ENCODE peak calls at places on chromosome X, in seven cellular contexts. K is upper lobe of right lung, W is right atrium auricular region, Y is mammary epithelial cell, I is kidney epithelial cell, N is endodermal cell, M is tibial nerve. V is an unnamed sample. For H3K27me3, the result is how much of the 10 kb centered on the place peaks cover.

GRCh38 chrX:107447642-107448041 is 1.8 kb upstream of the FRMPD3 start:
- DNase-seq in N (no peak), Y (no peak), W (no peak), K (no peak), I (no peak), M (no peak), V (no peak)

GRCh38 chrX:121307441-121307840 is 260.0 kb downstream of the GLUD2 start:
- DNase-seq in N (no peak), M (no peak), W (no peak), K (no peak), Y (no peak), I (no peak), V (no peak)

GRCh38 chrX:17737707-17738001 is 361 bp downstream of the SCML1 start:
- DNase-seq in W (no peak), I (no peak), Y (no peak), K (no peak), M (no peak), N (no peak), V (no peak)

GRCh38 chrX:24113161-24113560 is 36.4 kb upstream of the ZFX start:
- DNase-seq in M (no peak), Y (no peak), W (no peak), I (no peak), K (no peak), N (no peak), V (no peak)

GRCh38 chrX:80808854-80809493 is 703 bp downstream of the BRWD3 start:
- DNase-seq in I (no peak), M (peak), N (peak), Y (peak), K (peak), W (no peak), V (peak)

GRCh38 chrX:31603411-31604120 is 531.7 kb upstream of the FTHL17 start:
- DNase-seq in Y (no peak), M (no peak), K (no peak), I (no peak), W (no peak), N (no peak), V (no peak)

GRCh38 chrX:19964017-19964710 is 26.7 kb downstream of the BCLAF3 start:
- DNase-seq in W (no peak), M (no peak), K (no peak), I (no peak), N (no peak), Y (peak), V (peak)

GRCh38 chrX:103310592-103311400 is at the start of gene BEX2:
- DNase-seq in M (peak), I (peak), W (no peak), K (peak), N (peak), Y (peak), V (peak)

GRCh38 chrX:12370444-12371089 is 232.3 kb downstream of the FRMPD4 start:
- DNase-seq in Y (no peak), M (no peak), K (no peak), I (no peak), N (no peak), W (no peak), V (no peak)

GRCh38 chrX:96372313-96373046 is 312.2 kb upstream of the DIAPH2 start:
- DNase-seq in N (peak), M (no peak), W (no peak), I (no peak), K (no peak), Y (peak), V (peak)

GRCh38 chrX:150763810-150764209 is 70.6 kb downstream of the MTMR1 start:
- DNase-seq in Y (no peak), I (no peak), N (peak), M (no peak), W (peak), K (no peak), V (peak)

GRCh38 chrX:137565921-137566745 is at the start of gene ZIC3:
- DNase-seq in M (peak), I (peak), Y (no peak), K (peak), N (peak), W (no peak), V (peak)

GRCh38 chrX:2647627-2648026 is 43.5 kb upstream of the CD99 start:
- DNase-seq in M (no peak), I (no peak), N (no peak), K (no peak), W (no peak), Y (no peak), V (no peak)

GRCh38 chrX:40449396-40449795 is 131.4 kb upstream of the ATP6AP2 start:
- DNase-seq in W (no peak), Y (peak), I (no peak), K (no peak), N (no peak), M (no peak), V (peak)

GRCh38 chrX:132948648-132949260 is 9.7 kb downstream of the HS6ST2 start:
- DNase-seq in W (no peak), N (peak), Y (no peak), K (no peak), I (no peak), M (no peak), V (no peak)

GRCh38 chrX:102154900-102155805 is 624 bp downstream of the BEX5 start:
- DNase-seq in M (no peak), I (no peak), W (no peak), N (no peak), Y (no peak), K (no peak), V (peak)

GRCh38 chrX:149527705-149528104 is 13.1 kb upstream of the EOLA1 start:
- DNase-seq in Y (no peak), M (no peak), K (no peak), W (no peak), N (peak), I (no peak), V (peak)

GRCh38 chrX:103187953-103188475 is 26.9 kb upstream of the BEX4 start:
- DNase-seq in N (no peak), Y (peak), M (no peak), K (no peak), W (no peak), I (no peak), V (peak)

GRCh38 chrX:131032646-131033230 is 25.4 kb upstream of the ARHGAP36 start:
- DNase-seq in K (no peak), M (no peak), I (no peak), W (no peak), N (no peak), Y (no peak), V (no peak)

GRCh38 chrX:22203186-22203585 is 69.5 kb upstream of the CBLL2 start:
- DNase-seq in W (no peak), I (no peak), M (no peak), N (no peak), K (no peak), Y (no peak), V (no peak)

GRCh38 chrX:9279271-9279596 is 185.6 kb upstream of the TBL1X start:
- DNase-seq in W (no peak), I (no peak), M (no peak), N (no peak), K (no peak), Y (no peak), V (no peak)

GRCh38 chrX:150507251-150507856 is 61.1 kb upstream of the MTM1 start:
- DNase-seq in Y (no peak), I (no peak), N (peak), K (no peak), W (no peak), M (no peak), V (no peak)

GRCh38 chrX:112738347-112739033 is 58.8 kb upstream of the LHFPL1 start:
- DNase-seq in M (no peak), Y (no peak), W (no peak), K (no peak), N (no peak), I (no peak), V (no peak)

GRCh38 chrX:14946721-14947120 is 73.5 kb downstream of the MOSPD2 start:
- DNase-seq in N (no peak), I (no peak), Y (no peak), M (no peak), K (no peak), W (no peak), V (no peak)

GRCh38 chrX:82362990-82363389 is 1145.1 kb upstream of the POU3F4 start:
- DNase-seq in K (no peak), I (no peak), Y (no peak), M (no peak), W (no peak), N (no peak), V (no peak)

GRCh38 chrX:79366888-79367749 is at the start of gene ITM2A:
- DNase-seq in M (peak), W (peak), K (peak), N (peak), I (no peak), Y (peak), V (no peak)
- H3K4me3 ChIP-seq in M (peak), W (peak), K (peak), N (peak), I (peak), Y (peak), V (no peak)

DNA sequence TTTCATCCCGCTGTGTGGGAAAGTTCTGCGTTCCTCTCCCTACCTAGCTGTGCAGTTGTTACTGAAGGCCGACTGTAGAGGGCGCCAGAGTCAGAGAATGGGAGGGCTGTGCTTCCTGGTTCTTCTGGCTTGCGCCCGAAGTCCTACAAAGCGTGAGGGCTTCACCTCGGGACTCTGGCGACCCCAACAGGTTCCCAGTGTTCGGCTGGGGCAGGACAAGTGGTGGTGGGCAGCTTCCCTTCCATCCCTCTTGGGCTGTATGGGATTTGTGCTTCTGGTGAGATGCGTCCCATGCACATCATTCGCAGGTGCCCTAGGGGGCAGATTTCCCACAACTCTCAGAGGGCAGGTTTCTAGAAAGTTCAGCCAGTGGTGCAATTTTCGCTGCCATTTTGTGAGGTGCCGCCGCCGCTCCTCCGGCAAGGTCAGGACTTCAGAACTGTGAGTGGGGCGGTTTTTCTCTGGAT is 27.3 kb downstream of the CT45A3 start:
- DNase-seq in N (peak), W (no peak), I (no peak), M (no peak), K (no peak), Y (no peak), V (no peak)
- TF ChIP-seq CTCF in N (peak), W (no peak), I (peak), M (no peak), K (peak), Y (peak), V (peak)

DNA sequence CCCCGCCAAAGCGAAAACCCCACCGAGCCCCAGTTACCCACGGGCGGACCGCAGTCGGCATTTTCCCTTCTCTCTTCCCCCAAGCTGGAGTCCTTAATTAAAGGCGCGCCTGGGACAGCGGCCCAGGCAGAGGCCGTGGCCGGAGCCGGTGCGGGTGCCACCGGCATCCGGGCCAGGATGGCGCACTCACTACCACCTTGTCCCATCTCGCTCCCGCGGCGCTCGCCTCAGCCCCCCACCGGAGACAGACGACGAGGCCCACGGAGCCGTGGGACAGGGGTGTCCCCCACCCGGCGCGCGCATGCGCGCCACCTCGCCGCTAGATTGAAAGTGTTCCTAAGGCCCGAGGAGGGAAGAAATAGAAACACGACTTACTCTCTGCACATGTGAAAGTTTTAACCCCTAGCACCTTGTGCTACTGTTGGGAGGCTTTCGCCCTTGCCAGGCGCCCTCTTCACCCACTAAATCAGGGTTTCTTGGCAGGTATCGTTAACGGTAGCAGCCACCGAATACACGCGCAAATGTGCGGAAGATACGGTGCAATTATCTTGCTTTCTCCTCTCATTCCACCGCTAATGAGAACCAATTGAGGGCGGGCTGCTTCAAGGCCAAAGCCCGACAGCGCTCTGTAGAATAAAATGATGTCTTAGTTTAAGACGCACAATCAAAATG is 64.3 kb upstream of the CCDC160 start:
- DNase-seq in I (no peak), N (peak), W (no peak), M (no peak), K (peak), Y (no peak), V (no peak)
- H3K27me3 ChIP-seq in I (under half), N (under half), W (under half), M (under half), K (under half), Y (under half), V (under half)

GRCh38 chrX:79365591-79365990 is 1.5 kb downstream of the ITM2A start:
- DNase-seq in I (no peak), M (no peak), K (no peak), W (no peak), Y (no peak), N (no peak), V (no peak)
- H3K4me3 ChIP-seq in I (no peak), M (no peak), K (peak), W (peak), Y (peak), N (peak), V (no peak)

DNA sequence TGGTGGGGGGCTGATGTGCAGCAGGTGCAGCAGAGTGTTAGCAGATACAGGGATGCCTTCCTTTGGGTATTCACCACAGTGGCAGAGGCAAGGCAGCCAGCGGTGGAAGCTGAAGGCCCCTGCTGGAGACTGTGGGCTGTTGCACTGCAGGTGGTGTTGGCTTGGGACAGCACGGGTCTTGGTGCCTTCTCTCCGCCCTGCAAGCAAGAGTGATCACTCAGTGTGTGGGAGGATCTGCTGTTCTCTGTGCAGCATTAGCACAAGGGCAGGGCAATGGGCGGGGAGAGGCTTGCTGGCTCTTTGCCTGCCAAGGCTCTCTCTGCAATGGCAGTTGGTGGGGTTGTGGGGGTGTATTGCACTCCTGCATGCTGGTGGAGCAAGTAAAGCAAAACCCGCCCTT is 821.0 kb upstream of the GRIA3 start:
- DNase-seq in I (no peak), N (peak), Y (no peak), W (no peak), K (no peak), M (no peak), V (no peak)
- TF ChIP-seq CTCF in I (no peak), N (peak), Y (peak), W (no peak), K (no peak), M (no peak), V (no peak)

GRCh38 chrX:136163694-136164093 is 16.4 kb downstream of the FHL1 start:
- DNase-seq in I (no peak), Y (no peak), K (no peak), N (no peak), M (no peak), W (no peak), V (no peak)

GRCh38 chrX:136170109-136170800 is 22.9 kb downstream of the FHL1 start:
- DNase-seq in Y (no peak), M (no peak), W (no peak), I (no peak), K (no peak), N (no peak), V (no peak)

GRCh38 chrX:136166221-136166855 is 19.0 kb downstream of the FHL1 start:
- DNase-seq in N (no peak), I (no peak), K (no peak), M (no peak), W (no peak), Y (no peak), V (peak)

GRCh38 chrX:136171420-136171819 is 24.1 kb downstream of the FHL1 start:
- DNase-seq in N (no peak), I (no peak), W (no peak), K (no peak), Y (no peak), M (no peak), V (no peak)

GRCh38 chrX:136168929-136169735 is 21.8 kb downstream of the FHL1 start:
- DNase-seq in M (no peak), K (no peak), Y (peak), N (peak), W (peak), I (peak), V (peak)
- H3K27me3 ChIP-seq in M (under half), K (under half), Y (under half), N (under half), W (under half), I (under half), V (under half)

GRCh38 chrX:53422091-53422914 is at the start of the genes RIBC1 and SMC1A:
- DNase-seq in W (peak), I (peak), M (peak), K (peak), Y (peak), N (peak), V (peak)
- H3K4me3 ChIP-seq in W (peak), I (peak), M (peak), K (peak), Y (peak), N (peak), V (peak)

DNA sequence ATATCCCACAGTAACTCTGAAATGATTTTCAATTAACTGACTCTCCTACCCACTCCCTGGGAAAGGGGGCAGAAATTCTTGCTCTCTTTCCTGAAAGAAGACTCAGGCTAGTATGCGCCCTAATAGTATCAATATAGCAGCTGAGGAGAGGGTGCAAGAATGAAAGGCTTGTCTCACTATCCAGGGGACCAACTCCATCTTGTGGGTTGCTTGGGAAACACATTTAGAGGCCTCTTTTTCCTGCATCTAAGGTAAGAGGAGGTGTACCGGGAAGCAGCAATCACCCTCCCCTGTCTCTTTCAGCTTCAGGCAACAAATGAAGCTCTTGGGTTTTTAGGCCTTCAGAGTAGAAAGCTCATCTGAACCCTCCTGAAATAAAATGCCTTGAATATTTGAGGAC is 11.3 kb downstream of the TMEM255A start:
- DNase-seq in W (no peak), I (no peak), M (no peak), N (peak), K (no peak), Y (peak), V (peak)
- TF ChIP-seq CTCF in W (no peak), I (no peak), M (no peak), N (peak), K (no peak), Y (no peak), V (peak)

DNA sequence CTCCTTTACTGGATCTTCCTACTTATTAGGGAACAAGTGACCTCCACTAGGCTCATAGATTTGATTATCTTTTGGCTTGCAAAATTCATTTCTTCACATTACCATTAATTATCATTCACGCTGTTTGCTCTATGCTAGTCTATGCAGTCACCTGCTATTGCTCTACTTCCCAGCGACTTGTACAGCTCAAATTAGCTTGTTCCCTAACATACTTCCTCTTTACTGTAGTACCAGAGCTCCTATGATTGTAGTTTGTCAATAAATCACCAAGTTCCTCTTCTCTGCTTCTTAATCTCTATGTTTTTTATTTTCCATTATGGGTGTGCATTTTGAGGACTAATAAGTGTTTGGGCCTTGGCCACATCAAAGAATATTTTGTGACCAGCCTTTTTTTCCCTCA is 6.2 kb upstream of the GSPT2 start:
- DNase-seq in K (no peak), I (no peak), W (no peak), N (no peak), Y (no peak), M (no peak), V (no peak)
- H3K27me3 ChIP-seq in K (under half), I (under half), W (under half), N (under half), Y (under half), M (under half), V (under half)

DNA sequence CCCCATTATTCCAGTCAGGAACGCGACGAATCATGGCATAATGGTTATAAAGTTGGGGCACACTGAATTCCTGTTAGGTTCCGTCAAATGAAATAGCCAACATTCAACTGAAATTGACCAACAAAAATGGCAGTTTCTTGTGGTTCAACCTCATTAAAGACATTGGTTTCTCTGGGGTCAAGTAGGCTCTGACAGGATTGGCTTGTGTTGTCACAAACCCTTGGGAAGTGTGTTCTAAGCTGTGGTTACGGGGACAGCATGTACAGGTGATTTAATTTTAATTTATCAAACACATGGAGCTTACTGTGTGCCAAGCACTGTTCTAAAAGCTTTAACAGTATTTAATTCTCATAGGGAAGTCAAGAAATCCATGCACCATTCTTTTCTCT is 751 bp downstream of the XK start:
- DNase-seq in N (no peak), K (no peak), I (no peak), W (no peak), Y (no peak), M (no peak), V (no peak)
- H3K4me3 ChIP-seq in N (peak), K (peak), I (peak), W (peak), Y (peak), M (no peak), V (peak)

V was measured in bronchial epithelial cell.